ENCODE peak calls at places on chromosomes 12 and 14, in eight cellular contexts. D is astrocyte of the hippocampus; Y is pancreas; P is NCI-H82; W is effector memory CD4-positive, alpha-beta T cell; M is NCI-H1092; V is AG04450; O is retinal pigment epithelial cell. E is an unnamed sample.

GRCh38 chr14:103696027-103696402 is 19.2 kb downstream of the XRCC3 start:
- DNase-seq in D (no peak), Y (no peak), P (no peak), W (no peak), M (no peak), V (no peak), O (no peak), E (no peak)

GRCh38 chr12:56581418-56582145 is 48.5 kb downstream of the BAZ2A start:
- DNase-seq in D (peak), Y (no peak), P (no peak), W (peak), M (no peak), V (no peak), O (no peak), E (no peak)

GRCh38 chr14:98906123-98906995 is 365.6 kb downstream of the BCL11B start:
- DNase-seq in D (peak), Y (no peak), P (no peak), W (no peak), M (no peak), V (no peak), O (no peak), E (peak)

GRCh38 chr14:73943083-73943482 is 6.8 kb downstream of the FAM161B start:
- DNase-seq in D (no peak), Y (no peak), P (no peak), W (no peak), M (no peak), V (peak), O (no peak), E (peak)

GRCh38 chr12:104750061-104750460 is 208.0 kb downstream of the SLC41A2 start:
- DNase-seq in D (peak), Y (no peak), P (no peak), W (no peak), M (no peak), V (peak), O (no peak), E (no peak)

GRCh38 chr12:111442301-111443045 is 36.8 kb downstream of the SH2B3 start:
- DNase-seq in D (no peak), Y (no peak), P (no peak), W (no peak), M (no peak), V (no peak), O (no peak), E (no peak)

GRCh38 chr14:53951661-53952265 is 4.9 kb downstream of the BMP4 start:
- DNase-seq in D (peak), Y (no peak), P (no peak), W (no peak), M (no peak), V (no peak), O (no peak), E (no peak)

GRCh38 chr14:61474021-61474420 is 152.6 kb downstream of the PRKCH start:
- DNase-seq in D (no peak), Y (no peak), P (no peak), W (no peak), M (no peak), V (no peak), O (no peak), E (no peak)

GRCh38 chr12:121803861-121804416 is at the start of gene SETD1B:
- DNase-seq in D (peak), Y (peak), P (peak), W (no peak), M (no peak), V (no peak), O (no peak), E (peak)

GRCh38 chr14:105495990-105496830 is 5.2 kb downstream of the TEDC1 start:
- DNase-seq in D (no peak), Y (no peak), P (no peak), W (no peak), M (no peak), V (no peak), O (no peak), E (no peak)

GRCh38 chr12:8077207-8077606 is 4.9 kb upstream of the NECAP1 start:
- DNase-seq in D (peak), Y (no peak), P (peak), W (no peak), M (no peak), V (no peak), O (no peak), E (no peak)

GRCh38 chr12:99043319-99043914 is 398.3 kb downstream of the APAF1 start:
- DNase-seq in D (peak), Y (peak), P (peak), W (no peak), M (peak), V (peak), O (peak), E (peak)

GRCh38 chr14:101716077-101716950 is 45.2 kb upstream of the PPP2R5C start:
- DNase-seq in D (no peak), Y (no peak), P (no peak), W (no peak), M (no peak), V (no peak), O (no peak), E (peak)

GRCh38 chr12:2845280-2845679 is 10.4 kb upstream of the NRIP2 start:
- DNase-seq in D (no peak), Y (no peak), P (peak), W (no peak), M (no peak), V (no peak), O (peak), E (no peak)

GRCh38 chr12:94500831-94501567 is 41.3 kb upstream of the CEP83 start:
- DNase-seq in D (no peak), Y (no peak), P (no peak), W (no peak), M (no peak), V (no peak), O (no peak), E (no peak)

GRCh38 chr12:88595697-88596096 is 15.4 kb upstream of the KITLG start:
- DNase-seq in D (no peak), Y (no peak), P (no peak), W (no peak), M (no peak), V (no peak), O (no peak), E (peak)

GRCh38 chr12:132559652-132560420 is 50.5 kb downstream of the LRCOL1 start:
- DNase-seq in D (peak), Y (peak), P (peak), W (peak), M (peak), V (no peak), O (peak), E (peak)

GRCh38 chr12:7915911-7916403 is 20.0 kb downstream of the SLC2A3 start:
- DNase-seq in D (peak), Y (no peak), P (no peak), W (no peak), M (no peak), V (no peak), O (no peak), E (no peak)

GRCh38 chr12:26810330-26810729 is 22.7 kb downstream of the ITPR2 start:
- DNase-seq in D (peak), Y (peak), P (no peak), W (no peak), M (no peak), V (no peak), O (no peak), E (no peak)

GRCh38 chr12:15996254-15996653 is 85.1 kb downstream of the DERA start:
- DNase-seq in D (peak), Y (no peak), P (peak), W (no peak), M (no peak), V (no peak), O (no peak), E (no peak)

GRCh38 chr12:88638388-88638787 is 58.1 kb upstream of the KITLG start:
- DNase-seq in D (no peak), Y (no peak), P (no peak), W (no peak), M (no peak), V (no peak), O (no peak), E (no peak)

GRCh38 chr12:124452576-124453391 is 114.6 kb downstream of the NCOR2 start:
- DNase-seq in D (no peak), Y (no peak), P (no peak), W (no peak), M (no peak), V (no peak), O (no peak), E (no peak)